ENCODE peak calls at places on chromosomes 4 and X, in seven cellular contexts. W, G, X, M, A, D and L are unnamed samples.

GRCh38 chrX:20515841-20516461 is 249.2 kb upstream of the RPS6KA3 start:
- DNase-seq in X (no peak), D (peak; percentile 91), A (no peak), G (no peak), W (no peak), M (peak; percentile 73), L (peak; percentile 77)

GRCh38 chr4:32423267-32423666 is 1703.1 kb downstream of the PCDH7 start:
- DNase-seq in W (no peak), A (no peak), D (no peak), X (no peak), M (no peak), G (no peak), L (no peak)

GRCh38 chrX:40310016-40310415 is 212.3 kb upstream of the BCOR start:
- DNase-seq in G (no peak), W (no peak), M (no peak), A (peak; percentile 54), X (no peak), D (no peak), L (no peak)

GRCh38 chrX:128460835-128461234 is 408.6 kb upstream of the ACTRT1 start:
- DNase-seq in G (no peak), W (no peak), D (no peak), M (no peak), A (no peak), X (no peak), L (no peak)

GRCh38 chrX:50448565-50448964 is 22.1 kb downstream of the DGKK start:
- DNase-seq in G (no peak), A (no peak), X (no peak), D (no peak), M (peak; percentile 69), W (peak; percentile 2), L (no peak)

GRCh38 chr4:177573487-177573886 is 131.2 kb upstream of the AGA start:
- DNase-seq in A (no peak), M (peak; percentile 44), G (no peak), W (no peak), D (peak; percentile 77), X (no peak), L (peak; percentile 39)

GRCh38 chr4:46975841-46976551 is 17.4 kb downstream of the GABRA4 start:
- DNase-seq in X (no peak), A (no peak), D (peak; percentile 39), W (no peak), M (no peak), G (no peak), L (no peak)

GRCh38 chr4:146072381-146072780 is 103.1 kb upstream of the LSM6 start:
- DNase-seq in W (no peak), X (no peak), A (no peak), M (no peak), D (no peak), G (no peak), L (no peak)

GRCh38 chr4:38449506-38450174 is 214.4 kb upstream of the KLF3 start:
- DNase-seq in G (no peak), X (no peak), W (no peak), A (no peak), D (peak; percentile 7), M (no peak), L (no peak)

GRCh38 chrX:66074920-66075879 is 35.3 kb upstream of the VSIG4 start:
- DNase-seq in G (no peak), M (no peak), X (peak; percentile 58), A (peak; percentile 77), W (no peak), D (no peak), L (no peak)

GRCh38 chr4:39066371-39066770 is 4.3 kb downstream of the KLHL5 start:
- DNase-seq in A (no peak), G (no peak), M (no peak), W (no peak), X (no peak), D (peak; percentile 66), L (no peak)

GRCh38 chr4:42484630-42485029 is 87.3 kb downstream of the SHISA3 start:
- DNase-seq in M (no peak), W (no peak), D (no peak), A (no peak), G (no peak), X (no peak), L (no peak)

GRCh38 chr4:48780867-48781219 is 764 bp upstream of the FRYL start:
- DNase-seq in G (no peak), A (peak; percentile 67), D (peak; percentile 57), M (no peak), W (peak; percentile 49), X (no peak), L (peak; percentile 11)

GRCh38 chr4:17846256-17846655 is 35.5 kb downstream of the NCAPG start:
- DNase-seq in X (no peak), G (no peak), A (no peak), D (peak; percentile 36), M (no peak), W (no peak), L (peak; percentile 14)

GRCh38 chr4:152045781-152046571 is 285.2 kb upstream of the GATB start:
- DNase-seq in X (peak; percentile 69), D (no peak), A (no peak), M (peak; percentile 59), W (no peak), G (peak; percentile 85), L (no peak)

GRCh38 chr4:181176306-181176705 is 1066.9 kb upstream of the TENM3 start:
- DNase-seq in G (no peak), D (peak; percentile 24), W (no peak), M (no peak), X (no peak), A (no peak), L (peak; percentile 12)

GRCh38 chr4:172962564-172963353 is 205.9 kb upstream of the GALNT7 start:
- DNase-seq in X (no peak), G (no peak), W (no peak), D (peak; percentile 33), A (peak; percentile 90), M (no peak), L (no peak)

GRCh38 chr4:121192013-121192412 is 27.9 kb upstream of the TNIP3 start:
- DNase-seq in X (no peak), M (no peak), G (no peak), A (no peak), W (no peak), D (no peak), L (no peak)

GRCh38 chr4:145957307-145957706 is 18.7 kb upstream of the ZNF827 start:
- DNase-seq in D (peak; percentile 43), A (no peak), W (no peak), M (no peak), G (no peak), X (peak; percentile 45), L (no peak)

GRCh38 chrX:14865201-14865600 is 7.7 kb downstream of the FANCB start:
- DNase-seq in M (no peak), D (peak; percentile 55), G (no peak), X (no peak), A (no peak), W (no peak), L (no peak)

GRCh38 chr4:69470561-69470960 is 25.1 kb downstream of the UGT2B4 start:
- DNase-seq in M (no peak), D (no peak), G (no peak), A (no peak), W (no peak), X (no peak), L (no peak)

GRCh38 chr4:154464654-154465053 is 26.9 kb downstream of the DCHS2 start:
- DNase-seq in X (no peak), W (no peak), M (no peak), A (no peak), D (no peak), G (no peak), L (no peak)

GRCh38 chr4:148757171-148757570 is 315.0 kb upstream of the NR3C2 start:
- DNase-seq in X (no peak), G (no peak), D (peak; percentile 7), W (no peak), M (no peak), A (no peak), L (peak; percentile 0)

GRCh38 chrX:68749426-68749825 is 79.4 kb upstream of the EFNB1 start:
- DNase-seq in G (no peak), M (no peak), W (no peak), A (no peak), X (no peak), D (no peak), L (no peak)

GRCh38 chr4:2911868-2912267 is 51.3 kb downstream of the NOP14 start:
- DNase-seq in X (no peak), M (no peak), A (no peak), G (no peak), W (no peak), D (no peak), L (no peak)

GRCh38 chr4:139118365-139118764 is 58.7 kb downstream of the ELF2 start:
- DNase-seq in G (no peak), X (no peak), W (no peak), D (no peak), A (no peak), M (no peak), L (no peak)
- H3K4me3 ChIP-seq in G (no peak overlapping the region), X (no peak overlapping the region), W (no peak overlapping the region), D (no peak overlapping the region), A (no peak overlapping the region), M (no peak overlapping the region), L (no peak overlapping the region)

GRCh38 chrX:116272328-116272727 is 101.8 kb downstream of the AGTR2 start:
- DNase-seq in A (no peak), D (peak; percentile 95), M (peak; percentile 70), X (no peak), W (no peak), G (no peak), L (peak; percentile 91)
- H3K4me3 ChIP-seq in A (no peak overlapping the region), D (no peak overlapping the region), M (peak overlapping the region; percentile 20), X (no peak overlapping the region), W (no peak overlapping the region), G (no peak overlapping the region), L (no peak overlapping the region)

GRCh38 chrX:107054978-107055377 is 55.0 kb upstream of the MORC4 start:
- DNase-seq in D (no peak), W (no peak), A (no peak), G (no peak), M (no peak), X (no peak), L (no peak)
- H3K4me3 ChIP-seq in D (no peak overlapping the region), W (no peak overlapping the region), A (no peak overlapping the region), G (no peak overlapping the region), M (no peak overlapping the region), X (no peak overlapping the region), L (no peak overlapping the region)

DNA sequence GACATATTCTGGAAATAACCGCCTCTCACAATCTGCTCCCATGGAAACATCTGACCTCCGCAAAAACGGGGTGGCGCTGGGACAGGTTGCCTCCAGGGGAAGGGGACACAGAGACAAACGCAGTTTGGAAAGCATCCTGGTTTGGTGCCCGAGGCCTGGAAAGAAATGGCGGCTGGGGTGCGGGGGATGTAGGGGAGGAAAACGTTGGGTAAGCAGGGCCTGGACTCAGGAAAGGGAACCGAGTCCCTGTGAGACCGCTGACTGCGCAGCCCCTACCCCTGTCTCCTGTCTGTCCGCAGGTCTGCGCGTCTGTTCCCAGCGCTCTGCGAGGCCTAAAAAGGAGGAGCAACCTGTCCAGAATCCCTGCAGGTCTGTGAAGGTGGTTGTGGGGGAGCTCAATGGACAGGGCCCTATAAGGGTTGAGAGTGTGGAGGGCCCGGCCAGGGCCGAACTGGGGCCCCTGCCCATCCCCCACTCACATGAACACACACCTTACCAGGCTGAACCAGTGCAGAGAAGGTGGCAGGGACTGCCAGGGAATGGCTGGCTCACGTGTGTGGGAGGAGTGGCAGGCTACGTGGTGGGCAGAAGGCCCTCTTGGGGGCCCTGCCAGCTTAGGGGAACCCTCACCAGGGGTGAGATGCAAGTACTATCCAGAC is 671 bp downstream of the TCEAL3 start:
- DNase-seq in D (no peak), W (no peak), G (peak; percentile 62), A (no peak), M (no peak), X (peak; percentile 51), L (no peak)
- H3K4me3 ChIP-seq in D (peak overlapping the region; percentile 74), W (peak overlapping the region; percentile 48), G (peak overlapping the region; percentile 61), A (peak overlapping the region; percentile 60), M (no peak overlapping the region), X (peak overlapping the region; percentile 64), L (peak overlapping the region; percentile 73)

GRCh38 chr4:66863481-66863880 is 681.8 kb downstream of the CENPC start:
- DNase-seq in M (no peak), A (no peak), X (no peak), G (no peak), D (no peak), W (no peak), L (no peak)
- H3K4me3 ChIP-seq in M (no peak overlapping the region), A (no peak overlapping the region), X (no peak overlapping the region), G (no peak overlapping the region), D (no peak overlapping the region), W (no peak overlapping the region), L (no peak overlapping the region)